ENCODE peak calls at places on chromosomes 6 and 20, in seven cellular contexts. One of them, this sample, is unnamed.

GRCh38 chr20:16479666-16480065 is 93.6 kb downstream of the KIF16B start:
- DNase-seq in mesenchymal stem cell: peak
- DNase-seq in IMR-90: peak
- DNase-seq in mesendoderm: no peak
- DNase-seq in neuronal stem cell: no peak
- DNase-seq in H1: no peak
- DNase-seq in trophoblast cell: peak
- DNase-seq in this sample: no peak

GRCh38 chr6:40963019-40963418 is 76.0 kb downstream of the UNC5CL start:
- DNase-seq in mesenchymal stem cell: no peak
- DNase-seq in IMR-90: no peak
- DNase-seq in mesendoderm: no peak
- DNase-seq in neuronal stem cell: no peak
- DNase-seq in H1: no peak
- DNase-seq in trophoblast cell: no peak
- DNase-seq in this sample: no peak

GRCh38 chr6:33160728-33161323 is 31.4 kb downstream of the COL11A2 start:
- DNase-seq in mesenchymal stem cell: peak
- DNase-seq in IMR-90: peak
- DNase-seq in mesendoderm: peak
- DNase-seq in neuronal stem cell: no peak
- DNase-seq in H1: no peak
- DNase-seq in trophoblast cell: peak
- DNase-seq in this sample: peak

GRCh38 chr6:52929321-52930164 is 20.0 kb upstream of the GSTA3 start:
- DNase-seq in mesenchymal stem cell: peak
- DNase-seq in IMR-90: peak
- DNase-seq in mesendoderm: no peak
- DNase-seq in neuronal stem cell: no peak
- DNase-seq in H1: no peak
- DNase-seq in trophoblast cell: peak
- DNase-seq in this sample: no peak

GRCh38 chr6:154703094-154703493 is 30.1 kb upstream of the SCAF8 start:
- DNase-seq in mesenchymal stem cell: no peak
- DNase-seq in IMR-90: no peak
- DNase-seq in mesendoderm: peak
- DNase-seq in neuronal stem cell: peak
- DNase-seq in H1: no peak
- DNase-seq in trophoblast cell: no peak
- DNase-seq in this sample: no peak

GRCh38 chr20:3224681-3225421 is 14.1 kb downstream of the SLC4A11 start:
- DNase-seq in mesenchymal stem cell: no peak
- DNase-seq in IMR-90: no peak
- DNase-seq in mesendoderm: no peak
- DNase-seq in neuronal stem cell: no peak
- DNase-seq in H1: no peak
- DNase-seq in trophoblast cell: no peak
- DNase-seq in this sample: no peak

GRCh38 chr20:47241345-47241781 is 115.1 kb downstream of the ZMYND8 start:
- DNase-seq in mesenchymal stem cell: peak
- DNase-seq in IMR-90: peak
- DNase-seq in mesendoderm: no peak
- DNase-seq in neuronal stem cell: no peak
- DNase-seq in H1: no peak
- DNase-seq in trophoblast cell: no peak
- DNase-seq in this sample: no peak

GRCh38 chr6:12815089-12815488 is 98.5 kb downstream of the PHACTR1 start:
- DNase-seq in mesenchymal stem cell: no peak
- DNase-seq in IMR-90: no peak
- DNase-seq in mesendoderm: no peak
- DNase-seq in neuronal stem cell: no peak
- DNase-seq in H1: no peak
- DNase-seq in trophoblast cell: no peak
- DNase-seq in this sample: no peak

GRCh38 chr6:134282816-134283215 is 35.1 kb downstream of the SGK1 start:
- DNase-seq in mesenchymal stem cell: no peak
- DNase-seq in IMR-90: no peak
- DNase-seq in mesendoderm: no peak
- DNase-seq in neuronal stem cell: no peak
- DNase-seq in H1: no peak
- DNase-seq in trophoblast cell: no peak
- DNase-seq in this sample: no peak

GRCh38 chr6:129131282-129131681 is 248.3 kb downstream of the LAMA2 start:
- DNase-seq in mesenchymal stem cell: no peak
- DNase-seq in IMR-90: no peak
- DNase-seq in mesendoderm: no peak
- DNase-seq in neuronal stem cell: no peak
- DNase-seq in H1: no peak
- DNase-seq in trophoblast cell: no peak
- DNase-seq in this sample: no peak

GRCh38 chr20:37821691-37822655 is 81.0 kb upstream of the VSTM2L start:
- DNase-seq in mesenchymal stem cell: peak
- DNase-seq in IMR-90: peak
- DNase-seq in mesendoderm: no peak
- DNase-seq in neuronal stem cell: no peak
- DNase-seq in H1: no peak
- DNase-seq in trophoblast cell: peak
- DNase-seq in this sample: no peak

GRCh38 chr6:6315660-6316059 is 4.8 kb downstream of the F13A1 start:
- DNase-seq in mesenchymal stem cell: peak
- DNase-seq in IMR-90: peak
- DNase-seq in mesendoderm: peak
- DNase-seq in neuronal stem cell: peak
- DNase-seq in H1: no peak
- DNase-seq in trophoblast cell: peak
- DNase-seq in this sample: peak

GRCh38 chr6:42028234-42029061 is 21.9 kb upstream of the TAF8 start:
- DNase-seq in mesenchymal stem cell: peak
- DNase-seq in IMR-90: peak
- DNase-seq in mesendoderm: peak
- DNase-seq in neuronal stem cell: no peak
- DNase-seq in H1: no peak
- DNase-seq in trophoblast cell: peak
- DNase-seq in this sample: no peak

GRCh38 chr6:15062311-15063252 is 183.3 kb upstream of the JARID2 start:
- DNase-seq in mesenchymal stem cell: peak
- DNase-seq in IMR-90: peak
- DNase-seq in mesendoderm: no peak
- DNase-seq in neuronal stem cell: no peak
- DNase-seq in H1: no peak
- DNase-seq in trophoblast cell: peak
- DNase-seq in this sample: no peak

GRCh38 chr6:135581211-135581610 is 83.7 kb upstream of the AHI1 start:
- DNase-seq in mesenchymal stem cell: no peak
- DNase-seq in IMR-90: no peak
- DNase-seq in mesendoderm: peak
- DNase-seq in neuronal stem cell: no peak
- DNase-seq in H1: no peak
- DNase-seq in trophoblast cell: no peak
- DNase-seq in this sample: no peak

GRCh38 chr6:84581494-84582259 is 182.7 kb downstream of the TBX18 start:
- DNase-seq in mesenchymal stem cell: peak
- DNase-seq in IMR-90: peak
- DNase-seq in mesendoderm: no peak
- DNase-seq in neuronal stem cell: no peak
- DNase-seq in H1: no peak
- DNase-seq in trophoblast cell: no peak
- DNase-seq in this sample: no peak

GRCh38 chr6:22363966-22364296 is 67.1 kb upstream of the PRL start:
- DNase-seq in mesenchymal stem cell: no peak
- DNase-seq in IMR-90: no peak
- DNase-seq in mesendoderm: no peak
- DNase-seq in neuronal stem cell: no peak
- DNase-seq in H1: no peak
- DNase-seq in trophoblast cell: no peak
- DNase-seq in this sample: no peak

GRCh38 chr6:17885079-17885478 is 102.4 kb downstream of the KIF13A start:
- DNase-seq in mesenchymal stem cell: no peak
- DNase-seq in IMR-90: peak
- DNase-seq in mesendoderm: no peak
- DNase-seq in neuronal stem cell: no peak
- DNase-seq in H1: no peak
- DNase-seq in trophoblast cell: peak
- DNase-seq in this sample: no peak

GRCh38 chr6:142943746-142944125 is 1.2 kb downstream of the HIVEP2 start:
- DNase-seq in mesenchymal stem cell: peak
- DNase-seq in IMR-90: peak
- DNase-seq in mesendoderm: peak
- DNase-seq in neuronal stem cell: peak
- DNase-seq in H1: no peak
- DNase-seq in trophoblast cell: peak
- DNase-seq in this sample: no peak

GRCh38 chr6:51472745-51473483 is 614.5 kb downstream of the PKHD1 start:
- DNase-seq in mesenchymal stem cell: no peak
- DNase-seq in IMR-90: no peak
- DNase-seq in mesendoderm: peak
- DNase-seq in neuronal stem cell: no peak
- DNase-seq in H1: no peak
- DNase-seq in trophoblast cell: peak
- DNase-seq in this sample: no peak

GRCh38 chr20:61436268-61436667 is 184.2 kb downstream of the CDH4 start:
- DNase-seq in mesenchymal stem cell: peak
- DNase-seq in IMR-90: peak
- DNase-seq in mesendoderm: peak
- DNase-seq in neuronal stem cell: no peak
- DNase-seq in H1: no peak
- DNase-seq in trophoblast cell: no peak
- DNase-seq in this sample: no peak

GRCh38 chr20:1247689-1248088 is 18.4 kb upstream of the SNPH start:
- DNase-seq in mesenchymal stem cell: no peak
- DNase-seq in IMR-90: no peak
- DNase-seq in mesendoderm: no peak
- DNase-seq in neuronal stem cell: no peak
- DNase-seq in H1: no peak
- DNase-seq in trophoblast cell: no peak
- DNase-seq in this sample: no peak

GRCh38 chr20:42957014-42957694 is 232.6 kb downstream of the PTPRT start:
- DNase-seq in mesenchymal stem cell: no peak
- DNase-seq in IMR-90: no peak
- DNase-seq in mesendoderm: no peak
- DNase-seq in neuronal stem cell: no peak
- DNase-seq in H1: no peak
- DNase-seq in trophoblast cell: no peak
- DNase-seq in this sample: no peak

GRCh38 chr6:32483968-32484613 is 44.4 kb downstream of the HLA-DRA start:
- DNase-seq in mesenchymal stem cell: no peak
- DNase-seq in IMR-90: no peak
- DNase-seq in mesendoderm: no peak
- DNase-seq in neuronal stem cell: no peak
- DNase-seq in H1: no peak
- DNase-seq in trophoblast cell: no peak
- DNase-seq in this sample: peak

GRCh38 chr20:57432874-57433491 is 41.8 kb downstream of the RBM38 start:
- DNase-seq in mesenchymal stem cell: peak
- DNase-seq in IMR-90: no peak
- DNase-seq in mesendoderm: no peak
- DNase-seq in neuronal stem cell: no peak
- DNase-seq in H1: no peak
- DNase-seq in trophoblast cell: no peak
- DNase-seq in this sample: no peak

GRCh38 chr6:141265748-141266647 is 866.7 kb upstream of the GJE1 start:
- DNase-seq in mesenchymal stem cell: no peak
- DNase-seq in IMR-90: no peak
- DNase-seq in mesendoderm: peak
- DNase-seq in neuronal stem cell: no peak
- DNase-seq in H1: no peak
- DNase-seq in trophoblast cell: no peak
- DNase-seq in this sample: no peak

GRCh38 chr6:118876814-118877213 is 17.1 kb upstream of the ASF1A start:
- DNase-seq in mesenchymal stem cell: peak
- DNase-seq in IMR-90: peak
- DNase-seq in mesendoderm: no peak
- DNase-seq in neuronal stem cell: no peak
- DNase-seq in H1: no peak
- DNase-seq in trophoblast cell: peak
- DNase-seq in this sample: no peak

GRCh38 chr6:109051301-109051700 is 43.3 kb downstream of the SESN1 start:
- DNase-seq in mesenchymal stem cell: no peak
- DNase-seq in IMR-90: peak
- DNase-seq in mesendoderm: no peak
- DNase-seq in neuronal stem cell: no peak
- DNase-seq in H1: no peak
- DNase-seq in trophoblast cell: no peak
- DNase-seq in this sample: no peak
- H3K4ac ChIP-seq in mesenchymal stem cell: no peak
- H3K4ac ChIP-seq in IMR-90: no peak
- H3K4ac ChIP-seq in mesendoderm: no peak
- H3K4ac ChIP-seq in neuronal stem cell: no peak
- H3K4ac ChIP-seq in H1: no peak
- H3K4ac ChIP-seq in trophoblast cell: no peak
- H3K4ac ChIP-seq in this sample: no peak

DNA sequence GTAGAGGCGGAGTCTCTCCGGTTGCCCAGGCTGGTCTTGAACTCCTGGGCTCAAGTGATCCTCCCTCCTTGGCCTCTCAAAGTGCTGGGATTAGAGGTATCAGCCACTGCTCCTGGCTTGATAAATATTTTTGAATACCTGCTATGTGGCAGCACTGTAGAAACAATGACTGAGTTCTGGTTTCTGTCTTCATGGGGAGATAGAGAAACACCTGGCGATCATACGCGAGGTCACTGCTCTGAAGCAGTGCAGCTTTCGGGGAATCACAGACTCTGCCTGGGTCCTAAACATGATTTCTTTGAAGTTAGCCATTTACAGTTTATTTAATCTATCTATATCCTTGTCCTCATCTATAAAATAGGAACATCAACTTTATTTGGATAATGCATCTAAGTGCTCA is 31.2 kb downstream of the DOK5 start:
- DNase-seq in mesenchymal stem cell: no peak
- DNase-seq in IMR-90: no peak
- DNase-seq in mesendoderm: no peak
- DNase-seq in neuronal stem cell: no peak
- DNase-seq in H1: no peak
- DNase-seq in trophoblast cell: no peak
- DNase-seq in this sample: no peak
- H2AK5ac ChIP-seq in mesenchymal stem cell: no peak
- H2AK5ac ChIP-seq in IMR-90: no peak
- H2AK5ac ChIP-seq in mesendoderm: no peak
- H2AK5ac ChIP-seq in neuronal stem cell: no peak
- H2AK5ac ChIP-seq in H1: no peak
- H2AK5ac ChIP-seq in trophoblast cell: no peak
- H2AK5ac ChIP-seq in this sample: no peak

GRCh38 chr6:159035891-159036290 is 8.9 kb downstream of the TAGAP start:
- DNase-seq in mesenchymal stem cell: no peak
- DNase-seq in IMR-90: no peak
- DNase-seq in mesendoderm: no peak
- DNase-seq in neuronal stem cell: no peak
- DNase-seq in H1: no peak
- DNase-seq in trophoblast cell: no peak
- DNase-seq in this sample: no peak
- H3K9ac ChIP-seq in mesenchymal stem cell: no peak
- H3K9ac ChIP-seq in IMR-90: no peak
- H3K9ac ChIP-seq in mesendoderm: no peak
- H3K9ac ChIP-seq in neuronal stem cell: no peak
- H3K9ac ChIP-seq in H1: no peak
- H3K9ac ChIP-seq in trophoblast cell: no peak
- H3K9ac ChIP-seq in this sample: no peak

DNA sequence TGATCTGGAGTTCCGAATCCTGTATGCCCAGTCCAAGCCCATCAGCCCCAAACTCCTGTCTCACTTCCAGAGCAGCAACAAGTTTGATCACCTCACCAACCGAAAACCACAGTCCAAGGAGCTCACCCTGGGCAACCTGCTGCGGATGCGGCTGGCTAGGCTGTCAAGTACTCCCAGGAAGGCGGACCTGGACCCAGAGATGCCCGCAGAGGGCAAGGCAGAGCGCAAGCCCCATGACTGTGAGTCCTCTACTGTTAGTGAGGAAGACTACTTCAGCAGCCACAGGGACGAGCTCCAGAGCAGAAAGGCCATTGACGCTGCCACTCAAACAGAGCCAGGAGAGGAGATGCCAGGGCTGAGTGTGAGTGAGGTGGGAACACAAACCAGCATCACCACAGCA is 10.5 kb upstream of the DHX35 start:
- DNase-seq in mesenchymal stem cell: no peak
- DNase-seq in IMR-90: no peak
- DNase-seq in mesendoderm: no peak
- DNase-seq in neuronal stem cell: no peak
- DNase-seq in H1: no peak
- DNase-seq in trophoblast cell: no peak
- DNase-seq in this sample: no peak
- H3K4ac ChIP-seq in mesenchymal stem cell: no peak
- H3K4ac ChIP-seq in IMR-90: no peak
- H3K4ac ChIP-seq in mesendoderm: no peak
- H3K4ac ChIP-seq in neuronal stem cell: no peak
- H3K4ac ChIP-seq in H1: no peak
- H3K4ac ChIP-seq in trophoblast cell: no peak
- H3K4ac ChIP-seq in this sample: no peak

This sample was measured in H9.